ENCODE peak calls at places on chromosomes 4 and X, in six cellular contexts. K, S, H, V, Y and L are unnamed samples. For H3K27me3, the result is how much of the 10 kb centered on the place peaks cover.

GRCh38 chr4:147122697-147123472 is 177.2 kb upstream of the TTC29 start:
- DNase-seq in K (no peak), S (no peak), H (no peak), V (no peak), Y (no peak), L (no peak)

GRCh38 chrX:153726286-153727107 is 1.8 kb downstream of the ABCD1 start:
- DNase-seq in K (peak), S (no peak), H (peak), V (peak), Y (peak), L (peak)

GRCh38 chrX:47497274-47497673 is 14.3 kb upstream of the ZNF41 start:
- DNase-seq in K (no peak), S (no peak), H (no peak), V (no peak), Y (peak), L (peak)

GRCh38 chr4:6343950-6344408 is 74.3 kb downstream of the WFS1 start:
- DNase-seq in K (peak), S (peak), H (peak), V (no peak), Y (peak), L (no peak)

GRCh38 chr4:145130788-145131398 is 32.8 kb downstream of the ABCE1 start:
- DNase-seq in K (no peak), S (peak), H (peak), V (no peak), Y (peak), L (no peak)

GRCh38 chr4:6626066-6626465 is 14.4 kb upstream of the MRFAP1 start:
- DNase-seq in K (no peak), S (no peak), H (no peak), V (no peak), Y (no peak), L (no peak)

GRCh38 chr4:8844976-8845690 is 26.5 kb downstream of the HMX1 start:
- DNase-seq in K (peak), S (no peak), H (no peak), V (no peak), Y (no peak), L (no peak)

GRCh38 chr4:183241322-183241640 is 78.8 kb downstream of the CLDN22 start:
- DNase-seq in K (no peak), S (peak), H (peak), V (no peak), Y (peak), L (no peak)

GRCh38 chr4:8595237-8596087 is 2.9 kb downstream of the CPZ start:
- DNase-seq in K (no peak), S (no peak), H (peak), V (no peak), Y (no peak), L (no peak)

GRCh38 chrX:36434521-36434920 is 515.0 kb downstream of the CFAP47 start:
- DNase-seq in K (no peak), S (peak), H (no peak), V (no peak), Y (no peak), L (no peak)

GRCh38 chr4:183492791-183493221 is 12.1 kb upstream of the ING2 start:
- DNase-seq in K (no peak), S (peak), H (peak), V (no peak), Y (peak), L (no peak)

GRCh38 chr4:168388890-168389289 is 70.3 kb upstream of the DDX60 start:
- DNase-seq in K (no peak), S (peak), H (peak), V (no peak), Y (peak), L (no peak)

GRCh38 chrX:71872542-71873458 is 37.8 kb upstream of the NHSL2 start:
- DNase-seq in K (no peak), S (no peak), H (no peak), V (no peak), Y (no peak), L (no peak)

GRCh38 chr4:142098900-142099299 is 462.5 kb downstream of the IL15 start:
- DNase-seq in K (no peak), S (no peak), H (no peak), V (no peak), Y (peak), L (no peak)

GRCh38 chr4:33850503-33850902 is 2393.8 kb downstream of the ARAP2 start:
- DNase-seq in K (no peak), S (no peak), H (peak), V (no peak), Y (no peak), L (no peak)

GRCh38 chr4:123851521-123851920 is 454.9 kb downstream of the SPRY1 start:
- DNase-seq in K (no peak), S (no peak), H (no peak), V (no peak), Y (no peak), L (no peak)

GRCh38 chr4:107519057-107519456 is 201.0 kb downstream of the PAPSS1 start:
- DNase-seq in K (no peak), S (peak), H (no peak), V (peak), Y (peak), L (peak)

GRCh38 chrX:119870626-119871131 is 854 bp downstream of the RNF113A start:
- DNase-seq in K (peak), S (no peak), H (no peak), V (peak), Y (peak), L (peak)

GRCh38 chrX:151505796-151506195 is 57.7 kb upstream of the PASD1 start:
- DNase-seq in K (no peak), S (peak), H (no peak), V (no peak), Y (peak), L (peak)

GRCh38 chrX:30141966-30142365 is 73.4 kb upstream of the MAGEB2 start:
- DNase-seq in K (no peak), S (peak), H (peak), V (no peak), Y (peak), L (peak)

GRCh38 chr4:109434007-109434792 is 585 bp downstream of the SEC24B start:
- DNase-seq in K (no peak), S (no peak), H (peak), V (peak), Y (peak), L (peak)

GRCh38 chrX:107787827-107788226 is 10.3 kb downstream of the NCBP2L start:
- DNase-seq in K (no peak), S (no peak), H (no peak), V (no peak), Y (peak), L (no peak)

GRCh38 chrX:100745806-100746537 is 14.1 kb upstream of the SYTL4 start:
- DNase-seq in K (no peak), S (no peak), H (no peak), V (no peak), Y (no peak), L (peak)

GRCh38 chr4:156732634-156733033 is 239.0 kb downstream of the PDGFC start:
- DNase-seq in K (no peak), S (peak), H (no peak), V (no peak), Y (peak), L (no peak)

GRCh38 chr4:48693856-48694574 is 86.1 kb downstream of the FRYL start:
- DNase-seq in K (no peak), S (no peak), H (no peak), V (no peak), Y (peak), L (no peak)

GRCh38 chrX:13126785-13127184 is 82.4 kb upstream of the FAM9C start:
- DNase-seq in K (no peak), S (no peak), H (peak), V (no peak), Y (peak), L (no peak)

GRCh38 chr4:16413794-16414555 is 187.7 kb upstream of the TAPT1 start:
- DNase-seq in K (no peak), S (no peak), H (no peak), V (no peak), Y (no peak), L (no peak)

GRCh38 chr4:112521123-112522116 is 5.4 kb upstream of the NEUROG2 start:
- DNase-seq in K (peak), S (no peak), H (no peak), V (no peak), Y (no peak), L (peak)

GRCh38 chr4:88623097-88623496 is 30.8 kb downstream of the HERC3 start:
- DNase-seq in K (no peak), S (peak), H (peak), V (no peak), Y (peak), L (no peak)

DNA sequence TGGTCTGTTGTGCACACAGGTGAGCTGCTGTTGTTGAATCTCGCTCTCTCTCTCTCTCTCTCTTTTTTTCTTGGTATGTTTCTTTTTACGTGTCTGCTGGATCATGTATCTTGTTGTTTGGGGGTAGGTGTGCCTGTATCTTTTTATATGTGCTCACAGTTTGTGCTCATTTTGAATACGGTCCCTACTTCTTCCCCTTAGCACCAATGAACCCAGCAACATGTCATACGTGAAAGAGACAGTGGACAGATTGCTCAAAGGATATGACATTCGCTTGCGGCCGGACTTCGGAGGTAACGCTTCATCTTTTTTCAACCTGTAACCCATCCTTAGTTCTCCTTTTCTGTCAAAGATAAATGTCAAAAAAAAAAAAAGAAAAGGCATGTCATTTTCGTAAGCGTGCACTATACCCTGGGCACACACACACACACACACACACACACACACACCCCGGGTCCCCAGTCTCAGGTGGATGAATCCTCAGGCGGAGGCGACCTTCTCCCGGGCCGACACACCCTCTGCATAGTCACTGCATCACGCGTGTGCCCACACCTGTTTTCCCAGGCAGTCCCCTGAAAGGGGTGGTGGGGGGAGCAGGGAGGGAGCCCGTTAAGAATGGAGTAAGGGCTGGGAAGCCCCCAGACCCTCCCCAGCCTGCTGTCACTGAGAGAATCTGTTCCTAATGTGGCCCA is 492 bp downstream of the GABRB1 start:
- DNase-seq in K (no peak), S (no peak), H (no peak), V (no peak), Y (no peak), L (no peak)
- H3K4me3 ChIP-seq in K (peak), S (peak), H (peak), V (peak), Y (peak), L (peak)

GRCh38 chr4:139876328-139876941 is 210.8 kb downstream of the MGST2 start:
- DNase-seq in K (no peak), S (peak), H (no peak), V (no peak), Y (no peak), L (no peak)

GRCh38 chr4:139875456-139875855 is 209.8 kb downstream of the MGST2 start:
- DNase-seq in K (no peak), S (no peak), H (no peak), V (no peak), Y (no peak), L (peak)

GRCh38 chr4:139869810-139870209 is 204.2 kb downstream of the MGST2 start:
- DNase-seq in K (no peak), S (no peak), H (no peak), V (no peak), Y (no peak), L (no peak)

GRCh38 chr4:139873111-139873866 is 207.7 kb downstream of the MGST2 start:
- DNase-seq in K (no peak), S (no peak), H (peak), V (no peak), Y (peak), L (no peak)

DNA sequence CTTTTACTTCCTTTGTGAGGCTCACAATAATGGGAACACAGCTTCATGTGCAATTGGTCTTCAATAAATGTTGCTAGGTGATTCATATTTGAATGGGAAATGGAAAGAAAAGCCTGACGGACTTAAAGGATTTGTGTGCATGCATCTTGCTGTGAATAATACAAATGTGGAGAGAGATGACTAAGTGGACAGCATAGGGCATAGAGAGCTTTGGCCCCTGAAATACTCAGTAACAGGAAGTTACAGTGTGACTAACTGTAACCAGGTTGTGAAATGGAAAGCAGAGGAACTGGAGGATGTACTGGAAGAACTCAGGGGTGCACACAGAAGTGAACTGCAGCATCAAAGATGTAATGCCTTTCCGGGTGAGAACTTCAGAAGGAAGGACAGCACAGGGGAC is 206.7 kb downstream of the MGST2 start:
- DNase-seq in K (no peak), S (peak), H (peak), V (no peak), Y (peak), L (no peak)
- H3K27me3 ChIP-seq in K (under half), S (under half), H (under half), V (under half), Y (under half), L (under half)

GRCh38 chr4:122733805-122734155 is 1.3 kb downstream of the BBS12 start:
- DNase-seq in K (no peak), S (no peak), H (no peak), V (no peak), Y (no peak), L (no peak)
- H3K4me3 ChIP-seq in K (no peak), S (no peak), H (no peak), V (peak), Y (peak), L (no peak)

DNA sequence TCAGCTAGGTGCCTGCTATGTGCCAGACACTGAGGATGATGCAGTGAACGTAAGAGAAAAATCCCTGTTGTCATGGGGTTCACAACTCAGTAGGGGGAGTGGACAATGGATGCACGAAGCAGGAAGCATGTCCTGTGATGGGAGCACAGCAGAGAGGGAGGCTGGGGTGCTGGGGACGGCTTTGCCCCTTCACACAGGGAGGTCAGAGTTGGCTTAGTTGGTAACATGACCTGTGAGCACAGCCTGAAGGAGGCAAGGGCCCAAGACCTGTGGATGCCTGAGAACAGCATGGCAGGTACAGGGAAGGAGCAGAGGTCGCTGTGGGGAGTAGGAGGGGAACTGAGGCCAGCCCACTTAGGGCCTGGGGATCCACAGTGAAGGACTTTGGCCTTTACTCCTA is 109.4 kb downstream of the STK32B start:
- DNase-seq in K (no peak), S (no peak), H (no peak), V (no peak), Y (no peak), L (no peak)
- H3K27me3 ChIP-seq in K (under half), S (under half), H (under half), V (under half), Y (under half), L (under half)

DNA sequence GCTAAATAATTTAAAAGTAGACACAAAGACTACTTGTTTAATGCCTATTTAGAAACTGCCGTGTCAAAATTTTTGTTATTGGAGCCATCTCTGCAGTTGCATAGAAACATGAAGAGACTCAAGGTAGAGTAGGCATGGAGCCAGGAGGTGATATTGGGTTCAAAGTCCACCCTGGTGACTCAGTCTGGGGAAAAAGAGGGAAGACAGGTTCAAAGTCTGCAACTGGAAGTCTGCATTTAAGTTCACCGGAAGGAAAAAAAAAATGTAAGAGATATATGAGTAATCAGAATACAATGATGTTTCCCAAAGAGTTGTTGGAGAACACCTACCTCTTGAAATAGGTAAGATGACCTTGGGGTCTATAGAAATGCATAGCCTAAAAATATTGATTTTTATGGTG is 67.4 kb upstream of the QRFPR start:
- DNase-seq in K (no peak), S (peak), H (no peak), V (no peak), Y (no peak), L (no peak)
- H3K4me3 ChIP-seq in K (no peak), S (no peak), H (no peak), V (no peak), Y (no peak), L (no peak)

DNA sequence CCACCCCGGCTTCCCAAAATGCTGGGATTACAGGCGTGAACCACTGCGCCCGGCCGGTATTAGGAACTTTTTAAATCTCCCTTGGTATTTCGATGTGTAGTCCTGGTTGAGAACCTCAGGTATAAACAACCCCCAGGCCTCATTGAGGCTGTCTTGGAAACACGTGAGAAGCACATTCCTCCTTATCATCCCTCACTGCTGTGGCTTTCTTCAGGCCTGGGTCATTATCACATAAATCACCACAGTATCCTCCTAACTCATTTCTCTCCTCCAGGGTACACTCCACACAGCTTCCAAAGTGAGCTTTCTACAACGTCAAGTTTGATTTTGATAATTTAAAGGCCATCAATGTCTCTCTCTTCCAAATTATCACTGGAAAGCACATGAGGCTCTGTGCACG is 198.2 kb downstream of the DCHS2 start:
- DNase-seq in K (no peak), S (no peak), H (no peak), V (no peak), Y (no peak), L (no peak)
- H3K27me3 ChIP-seq in K (under half), S (under half), H (under half), V (under half), Y (under half), L (under half)

GRCh38 chr4:182137343-182137742 is 105.9 kb upstream of the TENM3 start:
- DNase-seq in K (no peak), S (no peak), H (peak), V (no peak), Y (no peak), L (peak)

GRCh38 chr4:182141623-182142022 is 101.6 kb upstream of the TENM3 start:
- DNase-seq in K (no peak), S (no peak), H (no peak), V (no peak), Y (no peak), L (no peak)

GRCh38 chr4:182141046-182141445 is 102.2 kb upstream of the TENM3 start:
- DNase-seq in K (no peak), S (no peak), H (no peak), V (no peak), Y (no peak), L (no peak)

GRCh38 chr4:182140547-182140946 is 102.7 kb upstream of the TENM3 start:
- DNase-seq in K (no peak), S (no peak), H (no peak), V (no peak), Y (no peak), L (no peak)

DNA sequence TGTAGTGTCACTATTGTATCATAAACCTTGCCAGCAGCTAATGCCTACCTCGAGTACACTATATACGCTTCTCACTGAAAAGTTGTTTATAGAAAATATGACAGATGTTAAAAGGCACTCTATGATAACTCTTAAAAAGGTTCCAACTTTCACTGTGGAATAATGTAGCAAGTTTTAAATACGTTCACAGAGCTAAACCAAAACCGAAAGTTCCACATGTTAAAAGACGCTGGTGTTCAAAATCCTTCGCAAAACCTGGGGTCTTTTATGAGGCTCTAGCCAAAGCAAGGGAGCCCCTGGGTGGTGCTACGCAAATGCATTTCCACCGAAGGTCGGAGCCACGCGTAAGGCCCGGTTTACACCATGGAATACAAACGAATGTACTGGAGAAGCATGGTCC is 103.7 kb upstream of the TENM3 start:
- DNase-seq in K (no peak), S (no peak), H (no peak), V (no peak), Y (no peak), L (no peak)
- H3K4me3 ChIP-seq in K (no peak), S (no peak), H (peak), V (no peak), Y (no peak), L (no peak)

GRCh38 chrX:7580127-7580526 is 262.8 kb upstream of the VCX start:
- DNase-seq in K (no peak), S (no peak), H (no peak), V (no peak), Y (peak), L (no peak)

GRCh38 chrX:7586126-7586525 is 256.8 kb upstream of the VCX start:
- DNase-seq in K (no peak), S (peak), H (peak), V (no peak), Y (peak), L (peak)

GRCh38 chrX:7582191-7582590 is 260.8 kb upstream of the VCX start:
- DNase-seq in K (no peak), S (no peak), H (no peak), V (no peak), Y (no peak), L (no peak)
- H3K27me3 ChIP-seq in K (under half), S (under half), H (under half), V (under half), Y (under half), L (under half)

DNA sequence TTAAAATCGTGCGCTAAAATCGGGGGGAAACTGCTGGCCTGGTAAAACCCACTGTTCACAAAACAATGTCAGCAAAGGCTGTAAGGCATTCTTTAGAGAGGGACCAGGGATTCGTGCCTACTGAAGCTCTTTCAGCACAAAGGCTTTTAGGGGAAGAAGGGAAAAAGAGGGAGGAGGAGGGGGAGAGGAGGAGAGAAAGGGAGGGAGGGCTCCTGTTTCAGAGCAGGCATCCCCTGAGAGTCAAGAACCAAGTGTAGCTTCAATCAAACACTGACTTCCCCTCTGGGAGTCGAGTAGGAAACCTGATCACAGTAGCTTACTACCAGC is 9.5 kb downstream of the BCOR start:
- DNase-seq in K (no peak), S (no peak), H (no peak), V (no peak), Y (no peak), L (peak)
- H3K4me3 ChIP-seq in K (no peak), S (no peak), H (no peak), V (no peak), Y (no peak), L (no peak)